ENCODE peak calls at places on chromosomes 13 and 19, in six cellular contexts. D, V, F, G, L and C are unnamed samples.

GRCh38 chr13:82364525-82364924 is 1517.7 kb downstream of the SLITRK1 start:
- DNase-seq in D (no peak), V (no peak), F (no peak), G (no peak), L (no peak), C (no peak)

GRCh38 chr19:633786-634639 is 676 bp upstream of the POLRMT start:
- DNase-seq in D (no peak), V (no peak), F (peak; percentile 63), G (no peak), L (no peak), C (no peak)

GRCh38 chr13:49455016-49455398 is 10.9 kb downstream of the SETDB2 start:
- DNase-seq in D (no peak), V (no peak), F (no peak), G (no peak), L (no peak), C (no peak)

GRCh38 chr13:101258071-101258470 is 158.2 kb downstream of the NALCN start:
- DNase-seq in D (no peak), V (no peak), F (peak; percentile 94), G (no peak), L (peak; percentile 84), C (peak; percentile 86)

GRCh38 chr13:107765724-107766436 is 449.5 kb downstream of the LIG4 start:
- DNase-seq in D (no peak), V (no peak), F (peak; percentile 61), G (no peak), L (no peak), C (no peak)

GRCh38 chr19:3723883-3724282 is 15.7 kb downstream of the TJP3 start:
- DNase-seq in D (no peak), V (no peak), F (no peak), G (no peak), L (no peak), C (no peak)

GRCh38 chr19:38842439-38843174 is 7.2 kb downstream of the HNRNPL start:
- DNase-seq in D (no peak), V (no peak), F (no peak), G (no peak), L (no peak), C (no peak)

GRCh38 chr19:15213715-15214381 is 13.1 kb upstream of the NOTCH3 start:
- DNase-seq in D (no peak), V (no peak), F (no peak), G (no peak), L (no peak), C (no peak)

GRCh38 chr13:26476744-26477129 is 80.7 kb upstream of the WASF3 start:
- DNase-seq in D (no peak), V (no peak), F (no peak), G (no peak), L (no peak), C (no peak)

GRCh38 chr19:45716314-45717130 is 14.2 kb downstream of the FBXO46 start:
- DNase-seq in D (no peak), V (no peak), F (peak; percentile 61), G (no peak), L (no peak), C (no peak)